ENCODE peak calls at places on chromosomes 7 and 10, in nine cellular contexts. X is skeletal muscle cell; G is fibroblast of mammary gland; U is GDM1; J is neural crest cell; L is heart right ventricle; N is hypothalamus; R is mucosa of descending colon; Y is stimulated activated naive CD8-positive, alpha-beta T cell treated with anti-CD3 and anti-CD28 coated beads, Interleukin-15, amount 100 ng/mL, for 72 hours. V is an unnamed sample.

GRCh38 chr10:102120987-102121738 is 995 bp upstream of the LDB1 start:
- DNase-seq in L (peak; percentile 47), J (peak; percentile 51), N (no peak), X (no peak), G (peak; percentile 66), Y (no peak), R (peak; percentile 68), U (peak; percentile 45), V (peak; percentile 97)

GRCh38 chr7:5713124-5713912 is 68.1 kb downstream of the RNF216 start:
- DNase-seq in L (no peak), R (no peak), Y (no peak), G (no peak), U (no peak), J (no peak), X (no peak), N (no peak), V (no peak)

GRCh38 chr10:31929260-31929985 is 792 bp upstream of the ARHGAP12 start:
- DNase-seq in N (peak; percentile 76), L (peak; percentile 45), Y (peak; percentile 29), G (peak; percentile 40), J (no peak), R (peak; percentile 78), U (no peak), X (no peak), V (no peak)

GRCh38 chr10:49135575-49136313 is 1.9 kb upstream of the FAM170B start:
- DNase-seq in G (peak; percentile 46), R (no peak), J (no peak), U (no peak), X (no peak), N (no peak), L (no peak), Y (no peak), V (no peak)

GRCh38 chr7:151552352-151553028 is 32.8 kb upstream of the RHEB start:
- DNase-seq in G (no peak), Y (no peak), N (no peak), U (no peak), J (no peak), L (peak; percentile 30), R (no peak), X (no peak), V (no peak)

GRCh38 chr7:26397326-26397725 is 105.7 kb downstream of the SNX10 start:
- DNase-seq in R (no peak), G (no peak), X (no peak), L (no peak), Y (no peak), U (no peak), N (no peak), J (no peak), V (no peak)

GRCh38 chr10:49594594-49594993 is 15.5 kb upstream of the SLC18A3 start:
- DNase-seq in R (no peak), J (peak; percentile 72), Y (no peak), L (no peak), U (peak; percentile 3), X (no peak), N (no peak), G (peak; percentile 70), V (no peak)

GRCh38 chr10:132689721-132690360 is 96.1 kb downstream of the NKX6-2 start:
- DNase-seq in L (no peak), U (no peak), R (peak; percentile 6), Y (no peak), X (no peak), J (no peak), N (no peak), G (no peak), V (no peak)

GRCh38 chr10:12975906-12976305 is 25.6 kb downstream of the CCDC3 start:
- DNase-seq in R (no peak), X (no peak), N (no peak), L (no peak), G (no peak), J (no peak), U (no peak), Y (no peak), V (no peak)

GRCh38 chr7:2175514-2175913 is 57.2 kb downstream of the MAD1L1 start:
- DNase-seq in N (no peak), Y (no peak), R (no peak), G (peak; percentile 99), U (no peak), X (peak; percentile 92), L (no peak), J (no peak), V (no peak)

GRCh38 chr7:142537760-142538159 is 211.5 kb upstream of the PRSS1 start:
- DNase-seq in Y (no peak), G (no peak), L (no peak), N (no peak), X (no peak), J (no peak), R (no peak), U (no peak), V (no peak)

GRCh38 chr7:100674441-100675407 is 1.2 kb downstream of the GNB2 start:
- DNase-seq in G (no peak), L (no peak), J (no peak), Y (no peak), R (peak; percentile 69), N (no peak), X (no peak), U (no peak), V (no peak)

GRCh38 chr7:22653981-22654380 is 73.0 kb upstream of the IL6 start:
- DNase-seq in Y (no peak), L (no peak), G (no peak), N (no peak), R (no peak), J (no peak), X (no peak), U (no peak), V (no peak)

GRCh38 chr7:16847381-16847860 is 34.4 kb downstream of the AGR3 start:
- DNase-seq in Y (no peak), U (no peak), L (no peak), X (no peak), N (no peak), G (no peak), R (peak; percentile 71), J (no peak), V (no peak)

GRCh38 chr7:47890606-47891005 is 57.7 kb downstream of the PKD1L1 start:
- DNase-seq in N (no peak), R (no peak), L (no peak), Y (no peak), X (no peak), J (no peak), U (no peak), G (no peak), V (no peak)

GRCh38 chr7:65937296-65937695 is 44.7 kb downstream of the GUSB start:
- DNase-seq in J (no peak), G (no peak), N (no peak), Y (no peak), U (no peak), X (no peak), L (no peak), R (no peak), V (no peak)

GRCh38 chr10:124601016-124601415 is 139.4 kb downstream of the LHPP start:
- DNase-seq in N (no peak), J (no peak), G (no peak), Y (no peak), L (peak; percentile 6), X (no peak), U (no peak), R (peak; percentile 16), V (no peak)

GRCh38 chr10:72227826-72228225 is 11.8 kb upstream of the ASCC1 start:
- DNase-seq in Y (no peak), N (no peak), J (no peak), L (no peak), U (no peak), R (peak; percentile 5), G (no peak), X (no peak), V (no peak)

GRCh38 chr10:60666221-60666620 is 112.1 kb upstream of the CDK1 start:
- DNase-seq in R (no peak), N (no peak), U (no peak), X (no peak), Y (no peak), G (peak; percentile 32), L (no peak), J (no peak), V (no peak)

GRCh38 chr7:15131661-15132060 is 229.1 kb upstream of the DGKB start:
- DNase-seq in J (no peak), U (no peak), X (no peak), R (no peak), G (no peak), L (no peak), N (no peak), Y (no peak), V (no peak)

V was measured in iPS DF 6.9.